ENCODE peak calls at places on chromosomes 2 and 18, in nine cellular contexts. X is transverse colon, P is suprapubic skin, J is HepG2, L is breast epithelium, B is GM12891, N is stomach, M is spleen, D is K562. H is an unnamed sample.

GRCh38 chr2:191366199-191366598 is 121.0 kb downstream of the MYO1B start:
- DNase-seq in X (no peak), P (no peak), J (no peak), L (no peak), B (no peak), N (no peak), M (no peak), D (no peak), H (no peak)

GRCh38 chr2:32484907-32485306 is 128.1 kb downstream of the BIRC6 start:
- DNase-seq in X (no peak), P (no peak), J (no peak), L (no peak), B (no peak), N (no peak), M (no peak), D (no peak), H (peak; percentile 30)

GRCh38 chr2:85577386-85578242 is at the start of gene VAMP8:
- DNase-seq in X (peak; percentile 91), P (peak; percentile 83), J (peak; percentile 44), L (peak; percentile 85), B (no peak), N (peak; percentile 87), M (peak; percentile 91), D (peak; percentile 86), H (peak; percentile 37)

GRCh38 chr2:162574615-162575452 is 230.9 kb downstream of the GCA start:
- DNase-seq in X (peak; percentile 11), P (no peak), J (peak; percentile 97), L (no peak), B (no peak), N (no peak), M (no peak), D (no peak), H (no peak)

GRCh38 chr18:48009116-48009825 is 78.8 kb upstream of the SMAD2 start:
- DNase-seq in X (no peak), P (no peak), J (no peak), L (no peak), B (no peak), N (no peak), M (no peak), D (no peak), H (no peak)

GRCh38 chr2:8580316-8581047 is 101.4 kb upstream of the ID2 start:
- DNase-seq in X (no peak), P (no peak), J (no peak), L (no peak), B (no peak), N (no peak), M (peak; percentile 70), D (no peak), H (no peak)

GRCh38 chr18:56333846-56334245 is 304.5 kb downstream of the TXNL1 start:
- DNase-seq in X (no peak), P (no peak), J (no peak), L (no peak), B (no peak), N (no peak), M (no peak), D (no peak), H (no peak)

GRCh38 chr18:22175326-22175725 is 5.9 kb downstream of the GATA6 start:
- DNase-seq in X (no peak), P (no peak), J (peak; percentile 92), L (no peak), B (no peak), N (no peak), M (no peak), D (no peak), H (peak; percentile 65)

GRCh38 chr2:128638741-128639477 is 320.2 kb upstream of the HS6ST1 start:
- DNase-seq in X (no peak), P (peak; percentile 29), J (no peak), L (peak; percentile 6), B (no peak), N (peak; percentile 4), M (peak; percentile 48), D (no peak), H (no peak)

GRCh38 chr2:239476757-239477565 is 76.1 kb upstream of the HDAC4 start:
- DNase-seq in X (no peak), P (peak; percentile 49), J (no peak), L (no peak), B (no peak), N (no peak), M (peak; percentile 50), D (no peak), H (no peak)

GRCh38 chr2:28753043-28753683 is 1.5 kb downstream of the PPP1CB start:
- DNase-seq in X (peak; percentile 82), P (no peak), J (peak; percentile 69), L (peak; percentile 68), B (no peak), N (peak; percentile 73), M (peak; percentile 79), D (peak; percentile 20), H (peak; percentile 86)
- TF ChIP-seq POLR2AphosphoS5 in X (peak; percentile 79), P (no peak), J (no peak), L (peak; percentile 61), B (no peak), N (peak; percentile 52), M (no peak), D (no peak), H (peak; percentile 15)

GRCh38 chr2:36371963-36372391 is 16.4 kb downstream of the CRIM1 start:
- DNase-seq in X (no peak), P (no peak), J (peak; percentile 73), L (no peak), B (no peak), N (no peak), M (no peak), D (no peak), H (peak; percentile 83)
- TF ChIP-seq POLR2A in X (no peak), P (no peak), J (no peak), L (no peak), B (no peak), N (no peak), M (no peak), D (no peak), H (peak; percentile 57)

GRCh38 chr2:101014264-101014857 is 12.3 kb downstream of the RPL31 start:
- DNase-seq in X (no peak), P (no peak), J (no peak), L (no peak), B (no peak), N (no peak), M (no peak), D (no peak), H (no peak)

GRCh38 chr2:101012054-101012705 is 10.1 kb downstream of the RPL31 start:
- DNase-seq in X (no peak), P (no peak), J (no peak), L (no peak), B (no peak), N (no peak), M (no peak), D (no peak), H (no peak)

GRCh38 chr2:101007415-101008345 is 5.6 kb downstream of the RPL31 start:
- DNase-seq in X (no peak), P (no peak), J (no peak), L (no peak), B (no peak), N (no peak), M (no peak), D (no peak), H (no peak)

GRCh38 chr2:101012706-101013181 is 10.7 kb downstream of the RPL31 start:
- DNase-seq in X (peak; percentile 19), P (no peak), J (peak; percentile 50), L (no peak), B (no peak), N (no peak), M (no peak), D (peak; percentile 24), H (peak; percentile 56)

DNA sequence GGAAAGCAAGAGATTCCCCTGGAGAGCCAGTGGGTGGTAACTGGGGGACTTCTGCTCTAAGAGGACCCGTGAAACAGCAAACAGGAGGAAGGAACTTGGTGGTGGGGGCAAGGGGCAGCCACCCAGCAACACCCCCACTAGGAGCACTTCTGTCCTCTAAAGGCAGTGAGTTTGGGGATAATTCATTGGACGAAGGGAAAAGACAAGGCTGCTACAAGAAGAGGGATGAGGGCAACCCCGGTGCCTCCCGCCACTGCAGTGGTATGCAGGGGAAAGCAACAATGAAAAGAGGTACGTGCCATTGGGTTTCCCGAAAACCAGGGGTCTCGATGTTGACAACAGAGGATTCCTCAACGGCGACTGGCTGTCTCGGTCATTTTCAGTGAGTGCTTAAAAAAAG is 9.1 kb downstream of the RPL31 start:
- DNase-seq in X (no peak), P (no peak), J (no peak), L (no peak), B (no peak), N (no peak), M (no peak), D (no peak), H (no peak)
- TF ChIP-seq POLR2AphosphoS5 in X (no peak), P (no peak), J (peak; percentile 38), L (no peak), B (no peak), N (no peak), M (no peak), D (no peak), H (no peak)

GRCh38 chr2:175169191-175169590 is 1.2 kb upstream of the ATF2 start:
- DNase-seq in X (no peak), P (no peak), J (no peak), L (no peak), B (no peak), N (no peak), M (no peak), D (no peak), H (no peak)

GRCh38 chr2:175166216-175166824 is 1.7 kb downstream of the ATF2 start:
- DNase-seq in X (no peak), P (no peak), J (no peak), L (no peak), B (no peak), N (no peak), M (no peak), D (no peak), H (no peak)

GRCh38 chr2:175167076-175167791 is 769 bp downstream of the ATF2 start:
- DNase-seq in X (peak; percentile 33), P (peak; percentile 71), J (peak; percentile 40), L (no peak), B (no peak), N (no peak), M (no peak), D (peak; percentile 44), H (peak; percentile 61)

GRCh38 chr2:175167792-175168563 is at the start of gene ATF2:
- DNase-seq in X (peak; percentile 98), P (peak; percentile 99), J (peak; percentile 100), L (peak; percentile 97), B (peak; percentile 80), N (peak; percentile 97), M (peak; percentile 99), D (peak; percentile 98), H (peak; percentile 100)

GRCh38 chr2:175168564-175168945 is 552 bp upstream of the ATF2 start:
- DNase-seq in X (no peak), P (no peak), J (no peak), L (no peak), B (no peak), N (no peak), M (no peak), D (no peak), H (no peak)
- TF ChIP-seq POLR2A in X (no peak), P (no peak), J (peak; percentile 84), L (peak; percentile 45), B (no peak), N (peak; percentile 8), M (no peak), D (peak; percentile 87), H (peak; percentile 47)

H was measured in endothelial cell of umbilical vein.